ENCODE peak calls at places on chromosomes 2 and 18, in eight cellular contexts. T, K, M, P, N, S, X and Y are unnamed samples. For H3K4me1, the result is how much of the 10 kb centered on the place peaks cover.

GRCh38 chr2:182077451-182078142 is 91.9 kb downstream of the PPP1R1C start:
- DNase-seq in T (peak), K (no peak), M (peak), P (peak), N (peak), S (no peak), X (peak), Y (no peak)

GRCh38 chr2:77054938-77055337 is 467.2 kb downstream of the LRRTM4 start:
- DNase-seq in T (no peak), K (no peak), M (peak), P (no peak), N (no peak), S (no peak), X (no peak), Y (no peak)

GRCh38 chr2:233811732-233812131 is 33.6 kb downstream of the MROH2A start:
- DNase-seq in T (no peak), K (no peak), M (no peak), P (no peak), N (no peak), S (peak), X (no peak), Y (no peak)

GRCh38 chr2:11637546-11637945 is 32.4 kb downstream of the NTSR2 start:
- DNase-seq in T (no peak), K (no peak), M (no peak), P (no peak), N (no peak), S (no peak), X (no peak), Y (no peak)

GRCh38 chr2:17539596-17539992 is 902 bp upstream of the VSNL1 start:
- DNase-seq in T (no peak), K (no peak), M (peak), P (peak), N (peak), S (no peak), X (peak), Y (peak)

GRCh38 chr2:79512442-79513401 is at the start of gene CTNNA2:
- DNase-seq in T (no peak), K (no peak), M (peak), P (peak), N (no peak), S (peak), X (peak), Y (no peak)

GRCh38 chr2:240259201-240259923 is 118.9 kb upstream of the OTOS start:
- DNase-seq in T (no peak), K (peak), M (no peak), P (no peak), N (no peak), S (peak), X (no peak), Y (no peak)

GRCh38 chr2:51013060-51013746 is 18.7 kb downstream of the NRXN1 start:
- DNase-seq in T (peak), K (no peak), M (peak), P (peak), N (peak), S (no peak), X (peak), Y (peak)

GRCh38 chr2:184449760-184450159 is 148.6 kb upstream of the ZNF804A start:
- DNase-seq in T (no peak), K (no peak), M (no peak), P (no peak), N (no peak), S (no peak), X (no peak), Y (no peak)

GRCh38 chr2:127228102-127228501 is 8.0 kb upstream of the CYP27C1 start:
- DNase-seq in T (no peak), K (no peak), M (no peak), P (no peak), N (no peak), S (no peak), X (no peak), Y (no peak)

GRCh38 chr2:151857650-151858049 is 29.4 kb upstream of the ARL5A start:
- DNase-seq in T (no peak), K (no peak), M (no peak), P (no peak), N (no peak), S (no peak), X (peak), Y (peak)

GRCh38 chr2:173307287-173307686 is 47.4 kb upstream of the CDCA7 start:
- DNase-seq in T (no peak), K (no peak), M (peak), P (no peak), N (no peak), S (no peak), X (no peak), Y (no peak)

GRCh38 chr2:63834401-63834800 is 7.3 kb upstream of the UGP2 start:
- DNase-seq in T (no peak), K (no peak), M (no peak), P (no peak), N (no peak), S (no peak), X (no peak), Y (no peak)

GRCh38 chr2:112155331-112156151 is 17.4 kb downstream of the FBLN7 start:
- DNase-seq in T (no peak), K (no peak), M (no peak), P (no peak), N (no peak), S (peak), X (no peak), Y (no peak)

GRCh38 chr18:63451774-63452173 is 25.0 kb upstream of the SERPINB5 start:
- DNase-seq in T (peak), K (no peak), M (no peak), P (peak), N (no peak), S (no peak), X (no peak), Y (no peak)

GRCh38 chr2:205747827-205748386 is 65.6 kb downstream of the NRP2 start:
- DNase-seq in T (no peak), K (no peak), M (no peak), P (no peak), N (no peak), S (no peak), X (peak), Y (no peak)

GRCh38 chr2:24049485-24050021 is at the start of gene FKBP1B:
- DNase-seq in T (peak), K (no peak), M (peak), P (peak), N (peak), S (peak), X (peak), Y (no peak)

GRCh38 chr2:165720526-165720925 is 73.5 kb downstream of the GALNT3 start:
- DNase-seq in T (no peak), K (no peak), M (no peak), P (no peak), N (no peak), S (no peak), X (no peak), Y (no peak)

GRCh38 chr2:207765960-207766582 is 3.6 kb downstream of the FZD5 start:
- DNase-seq in T (no peak), K (no peak), M (peak), P (no peak), N (no peak), S (no peak), X (no peak), Y (no peak)

GRCh38 chr2:220893411-220893810 is 678.7 kb downstream of the EPHA4 start:
- DNase-seq in T (no peak), K (no peak), M (no peak), P (no peak), N (no peak), S (no peak), X (no peak), Y (no peak)

GRCh38 chr18:53534695-53535094 is 689.8 kb downstream of the MBD2 start:
- DNase-seq in T (no peak), K (no peak), M (no peak), P (no peak), N (no peak), S (no peak), X (no peak), Y (peak)

GRCh38 chr2:219002395-219003266 is 9.4 kb upstream of the CRYBA2 start:
- DNase-seq in T (peak), K (no peak), M (peak), P (peak), N (peak), S (no peak), X (peak), Y (peak)

DNA sequence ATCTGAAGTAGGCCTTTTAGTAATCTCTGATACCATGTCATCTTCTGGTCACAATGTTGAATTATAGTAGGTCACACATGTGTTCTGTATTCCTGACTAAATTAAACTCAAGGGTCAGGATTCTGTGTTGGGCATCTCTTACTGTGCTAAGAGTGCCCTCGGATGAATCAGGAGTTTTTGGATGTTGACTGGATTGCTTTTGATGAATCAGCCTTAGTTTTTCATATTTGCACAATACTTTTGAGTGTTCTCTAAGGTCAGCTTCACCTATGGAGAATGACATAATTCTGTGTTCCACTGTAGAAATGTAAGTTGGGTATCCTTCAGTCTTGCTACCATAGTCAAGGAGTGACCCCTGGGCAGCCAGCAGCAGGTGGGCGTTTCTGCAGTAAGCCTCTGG is 190.1 kb downstream of the PTPRM start:
- DNase-seq in T (no peak), K (no peak), M (no peak), P (no peak), N (no peak), S (no peak), X (no peak), Y (no peak)
- H3K4me1 ChIP-seq in T (under half), K (under half), M (under half), P (under half), N (under half), S (under half), X (half or more), Y (under half)

DNA sequence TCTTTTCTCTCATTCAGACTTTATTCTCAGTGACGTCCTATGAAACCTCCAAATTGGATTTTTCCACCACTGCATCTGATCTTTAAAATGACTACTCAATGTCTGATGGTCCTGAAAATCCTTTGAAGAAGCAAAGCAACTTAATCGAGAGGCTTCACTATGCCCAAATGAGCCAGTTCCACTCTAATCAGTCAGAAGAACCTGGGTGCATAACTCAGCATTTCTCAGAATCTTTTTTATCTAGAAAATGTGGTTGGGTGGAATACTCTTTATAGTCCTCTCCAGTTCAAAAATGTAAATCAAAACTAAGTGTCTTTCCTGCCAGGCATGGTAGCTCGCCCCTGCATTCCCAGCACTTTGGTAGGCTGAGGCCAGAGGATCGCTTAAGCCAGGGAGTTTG is 60.7 kb downstream of the PRELID3A start:
- DNase-seq in T (no peak), K (no peak), M (no peak), P (no peak), N (no peak), S (no peak), X (no peak), Y (no peak)
- TF ChIP-seq POLR2AphosphoS5 in T (no peak), K (no peak), M (no peak), P (no peak), N (no peak), S (no peak), X (no peak), Y (no peak)

GRCh38 chr2:239249048-239249447 is 151.8 kb downstream of the HDAC4 start:
- DNase-seq in T (no peak), K (no peak), M (no peak), P (no peak), N (no peak), S (peak), X (no peak), Y (no peak)

GRCh38 chr2:239252433-239253200 is 148.2 kb downstream of the HDAC4 start:
- DNase-seq in T (no peak), K (no peak), M (no peak), P (peak), N (no peak), S (peak), X (no peak), Y (no peak)

GRCh38 chr2:239251971-239252370 is 148.8 kb downstream of the HDAC4 start:
- DNase-seq in T (no peak), K (no peak), M (no peak), P (no peak), N (no peak), S (peak), X (no peak), Y (no peak)

GRCh38 chr2:239249781-239250180 is 151.0 kb downstream of the HDAC4 start:
- DNase-seq in T (no peak), K (no peak), M (no peak), P (peak), N (no peak), S (peak), X (no peak), Y (no peak)

DNA sequence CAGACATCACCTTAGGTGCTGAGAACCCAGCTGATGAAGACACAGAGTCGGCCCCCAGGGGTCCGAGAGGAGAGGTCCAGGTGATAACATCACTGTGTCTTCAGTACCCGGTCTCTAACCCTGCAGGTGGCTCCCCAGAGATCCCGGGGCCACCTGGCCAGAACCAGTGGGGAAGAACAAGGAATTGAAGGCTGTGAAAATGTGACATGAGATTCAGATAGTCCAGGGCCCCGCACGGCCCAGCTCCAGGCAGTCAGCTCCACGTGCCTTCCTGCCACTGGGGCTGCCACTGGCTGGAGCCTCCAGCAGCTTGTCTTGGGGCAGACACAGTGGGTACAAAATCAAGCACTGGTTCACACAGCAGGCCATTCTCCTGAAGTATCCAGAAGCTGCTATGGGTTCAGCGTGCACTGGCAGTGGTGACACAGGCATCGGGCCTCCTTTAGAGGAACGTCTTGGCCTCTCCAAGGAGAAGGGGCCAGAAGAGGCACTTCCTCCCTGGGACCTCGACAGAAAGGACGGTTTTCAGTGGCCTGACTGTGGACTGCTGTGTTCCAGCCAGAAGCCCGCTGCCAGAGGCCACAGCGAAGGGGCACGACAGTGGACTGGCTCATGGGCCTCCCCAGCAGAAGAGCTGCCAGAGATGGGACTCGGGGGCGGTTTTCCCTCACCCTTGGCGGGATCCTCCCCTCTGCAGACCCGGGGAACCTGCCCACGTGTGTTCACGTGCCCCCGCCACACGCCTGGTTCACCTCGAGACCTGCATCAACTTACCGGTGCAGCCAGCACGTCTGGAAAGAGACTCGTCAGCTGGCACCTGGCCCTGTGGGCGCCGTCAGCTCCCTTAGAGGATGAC is 150.4 kb downstream of the HDAC4 start:
- DNase-seq in T (no peak), K (no peak), M (no peak), P (no peak), N (no peak), S (peak), X (no peak), Y (no peak)
- H3K4me1 ChIP-seq in T (under half), K (half or more), M (under half), P (under half), N (half or more), S (half or more), X (under half), Y (under half)

DNA sequence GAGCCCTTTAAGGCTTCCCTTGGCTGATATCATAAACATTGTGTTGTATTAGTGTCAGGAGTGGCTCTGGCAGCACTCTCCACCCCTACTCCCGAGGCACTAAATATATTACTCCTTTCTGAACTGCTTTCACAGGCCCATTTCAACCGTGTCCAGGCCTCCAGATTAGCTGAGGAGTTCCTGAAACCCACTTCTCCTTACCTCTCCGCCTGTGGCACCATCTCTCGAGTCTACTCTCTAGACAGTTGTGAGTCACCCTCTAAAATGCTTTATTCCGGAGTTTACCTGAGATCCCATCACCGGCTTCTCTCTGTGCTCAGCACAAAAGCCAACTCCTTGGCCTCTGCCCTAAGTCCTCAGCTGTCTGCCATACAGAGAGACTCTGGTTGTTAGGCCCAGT is 14.4 kb upstream of the STON1 start:
- DNase-seq in T (no peak), K (no peak), M (no peak), P (peak), N (no peak), S (no peak), X (no peak), Y (no peak)
- TF ChIP-seq POLR2AphosphoS5 in T (no peak), K (peak), M (no peak), P (no peak), N (no peak), S (no peak), X (no peak), Y (no peak)

GRCh38 chr2:64932327-64933216 is 56.6 kb upstream of the SLC1A4 start:
- DNase-seq in T (no peak), K (no peak), M (no peak), P (no peak), N (no peak), S (no peak), X (no peak), Y (no peak)
- H3K4me1 ChIP-seq in T (under half), K (under half), M (under half), P (under half), N (under half), S (under half), X (under half), Y (under half)

GRCh38 chr2:191835539-191836350 is 11.1 kb downstream of the CAVIN2 start:
- DNase-seq in T (no peak), K (no peak), M (peak), P (no peak), N (no peak), S (peak), X (no peak), Y (no peak)
- TF ChIP-seq POLR2AphosphoS5 in T (no peak), K (peak), M (no peak), P (no peak), N (no peak), S (peak), X (no peak), Y (no peak)

GRCh38 chr2:9627310-9627709 is 3.5 kb downstream of the YWHAQ start:
- DNase-seq in T (no peak), K (no peak), M (no peak), P (no peak), N (no peak), S (no peak), X (no peak), Y (no peak)
- H3K4me1 ChIP-seq in T (under half), K (half or more), M (under half), P (under half), N (under half), S (half or more), X (half or more), Y (under half)

GRCh38 chr18:75639468-75639831 is 211.9 kb upstream of the SMIM21 start:
- DNase-seq in T (no peak), K (no peak), M (no peak), P (peak), N (no peak), S (no peak), X (no peak), Y (no peak)
- TF ChIP-seq POLR2AphosphoS5 in T (no peak), K (no peak), M (no peak), P (no peak), N (no peak), S (no peak), X (no peak), Y (no peak)